ENCODE peak calls at places on chromosomes 7 and 10, in four cellular contexts. B, J, Z and T are unnamed samples.

GRCh38 chr10:5945561-5946418 is 31.6 kb downstream of the IL15RA start:
- DNase-seq in B (peak), J (peak), Z (no peak), T (peak)

GRCh38 chr10:73786512-73786885 is 1.1 kb downstream of the ZSWIM8 start:
- DNase-seq in B (no peak), J (no peak), Z (no peak), T (no peak)

GRCh38 chr7:44208085-44208484 is 7.3 kb downstream of the YKT6 start:
- DNase-seq in B (no peak), J (no peak), Z (no peak), T (no peak)

GRCh38 chr7:133155121-133155520 is 73.2 kb upstream of the CHCHD3 start:
- DNase-seq in B (no peak), J (no peak), Z (no peak), T (no peak)

GRCh38 chr10:70942125-70942524 is 53.8 kb upstream of the PCBD1 start:
- DNase-seq in B (no peak), J (no peak), Z (no peak), T (no peak)

GRCh38 chr10:100325164-100325563 is 4.9 kb downstream of the PKD2L1 start:
- DNase-seq in B (no peak), J (no peak), Z (peak), T (no peak)

GRCh38 chr7:45240926-45241325 is 83.3 kb downstream of the RAMP3 start:
- DNase-seq in B (no peak), J (no peak), Z (no peak), T (no peak)

GRCh38 chr7:134365341-134366054 is 48.8 kb upstream of the SLC35B4 start:
- DNase-seq in B (peak), J (no peak), Z (no peak), T (peak)

GRCh38 chr7:50792342-50793114 is 9.8 kb upstream of the GRB10 start:
- DNase-seq in B (peak), J (peak), Z (peak), T (peak)

GRCh38 chr10:60130130-60130579 is 223.8 kb upstream of the CCDC6 start:
- DNase-seq in B (no peak), J (no peak), Z (peak), T (no peak)

GRCh38 chr7:31029674-31030073 is 22.4 kb upstream of the ADCYAP1R1 start:
- DNase-seq in B (no peak), J (no peak), Z (no peak), T (no peak)

GRCh38 chr10:52312999-52313349 is 1.1 kb upstream of the DKK1 start:
- DNase-seq in B (peak), J (no peak), Z (peak), T (peak)
- H3K4me3 ChIP-seq in B (peak), J (peak), Z (peak), T (peak)

GRCh38 chr7:6164491-6164890 is 107.9 kb downstream of the CYTH3 start:
- DNase-seq in B (no peak), J (peak), Z (peak), T (no peak)
- TF ChIP-seq CTCF in B (no peak), J (peak), Z (peak), T (peak)

GRCh38 chr7:128099204-128099671 is 68.0 kb upstream of the LRRC4 start:
- DNase-seq in B (peak), J (no peak), Z (no peak), T (peak)
- H3K4me3 ChIP-seq in B (no peak), J (no peak), Z (no peak), T (no peak)

DNA sequence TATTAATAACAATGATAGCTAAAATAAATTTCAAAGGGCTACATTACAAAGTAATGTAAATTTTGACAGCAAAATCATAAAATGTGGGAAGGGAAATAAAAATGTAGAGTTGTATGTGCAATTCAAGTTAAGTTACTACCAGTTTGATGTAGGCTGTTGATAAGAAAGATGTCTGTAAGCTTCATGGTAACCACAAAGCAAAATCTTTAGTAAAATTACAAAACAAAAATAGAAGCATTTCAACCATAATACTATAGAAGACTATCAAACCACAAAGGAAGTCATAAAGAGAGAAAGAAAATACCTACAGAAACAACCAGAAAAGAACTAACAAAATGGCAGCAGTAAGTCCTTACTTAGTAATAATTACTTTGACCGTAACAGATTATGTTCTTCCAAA is 99.1 kb downstream of the C7orf25 start:
- DNase-seq in B (no peak), J (no peak), Z (no peak), T (no peak)
- TF ChIP-seq CTCF in B (no peak), J (no peak), Z (no peak), T (no peak)

DNA sequence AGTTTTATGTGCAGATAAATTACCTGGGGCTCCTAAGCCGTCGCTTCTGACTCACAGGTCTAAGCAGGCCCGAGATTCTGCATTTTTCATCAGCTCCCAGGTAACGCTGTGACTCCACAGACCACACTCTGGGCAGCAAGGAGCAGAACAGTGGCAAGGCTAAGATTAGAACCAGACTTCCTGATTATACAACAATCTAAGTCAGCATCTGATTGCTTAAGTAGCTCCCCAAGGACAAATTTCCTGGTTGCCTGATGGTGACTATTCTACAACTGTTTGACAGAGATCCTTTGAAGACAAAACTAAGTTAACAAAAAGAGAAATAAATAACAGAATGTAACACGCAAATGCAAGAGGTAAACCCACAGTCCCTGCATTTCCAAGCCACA is 69.0 kb downstream of the CREB3L2 start:
- DNase-seq in B (peak), J (no peak), Z (no peak), T (peak)
- H3K4me3 ChIP-seq in B (no peak), J (no peak), Z (no peak), T (no peak)

GRCh38 chr7:158695726-158696452 is 8.7 kb downstream of the NCAPG2 start:
- DNase-seq in B (peak), J (peak), Z (peak), T (peak)
- TF ChIP-seq CTCF in B (peak), J (peak), Z (peak), T (peak)

DNA sequence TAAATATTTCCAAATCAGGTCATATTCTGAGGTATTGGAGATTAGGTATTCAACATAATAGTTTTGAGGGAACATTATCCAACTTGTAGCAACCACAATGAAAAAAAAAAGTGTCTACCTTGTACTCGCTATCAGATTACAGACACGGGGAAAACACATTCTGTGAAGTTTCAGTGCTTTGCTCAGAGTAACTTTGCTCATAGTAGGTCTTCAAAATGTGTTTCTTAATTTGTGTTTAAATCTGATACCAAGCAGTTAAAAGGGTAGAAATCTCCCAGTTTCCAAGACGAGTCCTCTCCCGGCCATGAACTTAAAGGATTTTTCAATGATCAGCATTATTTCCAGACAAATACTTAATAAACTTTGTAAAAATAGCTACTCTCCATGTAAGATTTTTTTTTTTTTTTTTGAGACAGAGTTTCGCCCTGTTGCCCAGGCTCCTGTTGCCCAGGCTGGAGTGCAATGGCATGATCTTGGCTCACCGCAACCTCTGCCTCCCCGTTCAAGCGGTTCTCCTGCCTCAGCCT is 39.2 kb downstream of the DDIT4 start:
- DNase-seq in B (no peak), J (no peak), Z (no peak), T (no peak)
- H3K4me3 ChIP-seq in B (no peak), J (no peak), Z (no peak), T (no peak)